ENCODE peak calls at places on chromosomes 11 and 22, in six cellular contexts. One of them, this sample, is unnamed.

GRCh38 chr11:66967670-66968425 is 7.3 kb upstream of the C11orf86 start:
- DNase-seq in body of pancreas: no peak
- DNase-seq in PC-9: no peak
- DNase-seq in Peyer's patch: peak
- DNase-seq in bronchial epithelial cell: peak
- DNase-seq in heart left ventricle: no peak
- DNase-seq in this sample: no peak

GRCh38 chr22:46070722-46071450 is 79.4 kb upstream of the PPARA start:
- DNase-seq in heart left ventricle: peak
- DNase-seq in PC-9: no peak
- DNase-seq in bronchial epithelial cell: no peak
- DNase-seq in Peyer's patch: peak
- DNase-seq in body of pancreas: peak
- DNase-seq in this sample: no peak

GRCh38 chr22:50318698-50319411 is 8.0 kb downstream of the DENND6B start:
- DNase-seq in body of pancreas: no peak
- DNase-seq in bronchial epithelial cell: no peak
- DNase-seq in heart left ventricle: no peak
- DNase-seq in PC-9: no peak
- DNase-seq in Peyer's patch: no peak
- DNase-seq in this sample: no peak

GRCh38 chr22:47071812-47072641 is 309.6 kb downstream of the TBC1D22A start:
- DNase-seq in bronchial epithelial cell: no peak
- DNase-seq in Peyer's patch: no peak
- DNase-seq in heart left ventricle: no peak
- DNase-seq in body of pancreas: no peak
- DNase-seq in PC-9: no peak
- DNase-seq in this sample: no peak

GRCh38 chr11:47010192-47010591 is 73.6 kb downstream of the CSTPP1 start:
- DNase-seq in bronchial epithelial cell: no peak
- DNase-seq in Peyer's patch: no peak
- DNase-seq in heart left ventricle: no peak
- DNase-seq in body of pancreas: no peak
- DNase-seq in PC-9: no peak
- DNase-seq in this sample: no peak

GRCh38 chr22:39276461-39277134 is 31.8 kb upstream of the PDGFB start:
- DNase-seq in Peyer's patch: no peak
- DNase-seq in body of pancreas: no peak
- DNase-seq in bronchial epithelial cell: peak
- DNase-seq in heart left ventricle: no peak
- DNase-seq in PC-9: no peak
- DNase-seq in this sample: no peak

GRCh38 chr22:45196308-45196707 is 32.6 kb downstream of the NUP50 start:
- DNase-seq in body of pancreas: no peak
- DNase-seq in Peyer's patch: no peak
- DNase-seq in bronchial epithelial cell: no peak
- DNase-seq in heart left ventricle: no peak
- DNase-seq in PC-9: peak
- DNase-seq in this sample: no peak

GRCh38 chr11:23490557-23491235 is 630.4 kb upstream of the CCDC179 start:
- DNase-seq in bronchial epithelial cell: no peak
- DNase-seq in Peyer's patch: no peak
- DNase-seq in PC-9: no peak
- DNase-seq in body of pancreas: no peak
- DNase-seq in heart left ventricle: no peak
- DNase-seq in this sample: no peak

GRCh38 chr11:132234878-132235277 is 864.5 kb downstream of the NTM start:
- DNase-seq in PC-9: no peak
- DNase-seq in bronchial epithelial cell: peak
- DNase-seq in Peyer's patch: no peak
- DNase-seq in body of pancreas: no peak
- DNase-seq in heart left ventricle: no peak
- DNase-seq in this sample: no peak

DNA sequence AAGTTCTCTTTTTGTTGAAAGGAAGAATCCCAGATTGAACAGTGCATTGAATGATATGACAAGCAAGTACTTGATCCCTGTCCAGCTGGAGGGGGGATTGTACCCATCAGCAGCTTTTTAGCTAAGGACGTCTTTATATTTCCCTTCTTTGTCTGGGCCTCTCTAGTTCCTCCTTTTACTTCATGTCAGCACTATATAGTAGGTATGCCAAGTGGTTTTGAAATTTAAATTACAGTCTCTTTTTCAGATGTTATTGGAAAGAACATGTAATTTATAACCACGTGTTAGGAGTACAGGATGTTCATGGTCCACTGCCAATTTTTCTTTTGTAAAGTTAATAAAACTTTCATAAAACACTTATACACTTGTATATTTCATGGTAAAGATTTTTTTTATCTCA is 488.1 kb downstream of the INSC start:
- DNase-seq in PC-9: no peak
- DNase-seq in Peyer's patch: no peak
- DNase-seq in bronchial epithelial cell: no peak
- DNase-seq in body of pancreas: no peak
- DNase-seq in heart left ventricle: no peak
- DNase-seq in this sample: no peak
- H3K4me3 ChIP-seq in PC-9: no peak
- H3K4me3 ChIP-seq in Peyer's patch: no peak
- H3K4me3 ChIP-seq in bronchial epithelial cell: no peak
- H3K4me3 ChIP-seq in body of pancreas: no peak
- H3K4me3 ChIP-seq in heart left ventricle: no peak
- H3K4me3 ChIP-seq in this sample: no peak

GRCh38 chr11:134003792-134004405 is 47.1 kb upstream of the IGSF9B start:
- DNase-seq in heart left ventricle: no peak
- DNase-seq in PC-9: no peak
- DNase-seq in bronchial epithelial cell: no peak
- DNase-seq in Peyer's patch: no peak
- DNase-seq in body of pancreas: no peak
- DNase-seq in this sample: no peak
- TF ChIP-seq CTCF in heart left ventricle: no peak
- TF ChIP-seq CTCF in PC-9: no peak
- TF ChIP-seq CTCF in bronchial epithelial cell: no peak
- TF ChIP-seq CTCF in Peyer's patch: no peak
- TF ChIP-seq CTCF in body of pancreas: no peak
- TF ChIP-seq CTCF in this sample: no peak

DNA sequence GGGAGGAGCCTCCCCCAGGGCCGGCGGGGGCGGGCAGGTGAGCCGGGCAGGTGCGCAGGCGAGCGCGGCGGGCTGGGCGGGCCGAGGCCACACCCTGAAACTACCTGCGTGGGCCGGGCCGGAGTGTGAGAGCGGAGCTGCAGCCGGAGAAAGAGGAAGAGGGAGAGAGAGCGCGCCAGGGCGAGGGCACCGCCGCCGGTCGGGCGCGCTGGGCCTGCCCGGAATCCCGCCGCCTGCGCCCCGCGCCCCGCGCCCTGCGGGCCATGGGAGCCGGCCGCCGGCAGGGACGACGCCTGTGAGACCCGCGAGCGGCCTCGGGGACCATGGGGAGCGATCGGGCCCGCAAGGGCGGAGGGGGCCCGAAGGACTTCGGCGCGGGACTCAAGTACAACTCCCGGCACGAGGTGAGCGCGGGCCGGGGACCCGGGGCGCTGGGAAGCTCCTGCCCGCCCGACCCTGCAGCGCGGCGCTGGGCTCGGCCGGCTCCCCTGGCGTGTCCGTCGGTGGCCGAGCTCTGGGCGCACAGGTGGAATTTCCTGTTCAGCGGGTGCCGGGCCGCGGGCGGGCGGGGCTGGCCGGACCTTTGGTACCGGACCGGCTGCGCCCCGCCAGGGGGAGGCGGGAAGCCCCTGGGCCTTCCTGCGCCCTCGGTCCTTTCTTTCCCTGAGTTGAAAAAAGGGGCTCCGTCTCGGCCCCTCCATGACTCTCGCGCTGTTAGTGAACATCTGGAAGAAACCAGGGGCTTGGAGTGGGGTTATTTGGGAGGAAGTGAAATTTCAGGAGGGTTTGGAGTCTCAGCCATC is at the start of gene ST14:
- DNase-seq in heart left ventricle: no peak
- DNase-seq in PC-9: peak
- DNase-seq in bronchial epithelial cell: peak
- DNase-seq in Peyer's patch: peak
- DNase-seq in body of pancreas: peak
- DNase-seq in this sample: no peak
- H3K4me3 ChIP-seq in heart left ventricle: peak
- H3K4me3 ChIP-seq in PC-9: peak
- H3K4me3 ChIP-seq in bronchial epithelial cell: peak
- H3K4me3 ChIP-seq in Peyer's patch: peak
- H3K4me3 ChIP-seq in body of pancreas: peak
- H3K4me3 ChIP-seq in this sample: peak

GRCh38 chr11:68843052-68843561 is 1.4 kb upstream of the CPT1A start:
- DNase-seq in body of pancreas: no peak
- DNase-seq in bronchial epithelial cell: no peak
- DNase-seq in PC-9: no peak
- DNase-seq in Peyer's patch: peak
- DNase-seq in heart left ventricle: no peak
- DNase-seq in this sample: no peak

GRCh38 chr11:68840661-68841653 is 759 bp downstream of the CPT1A start:
- DNase-seq in Peyer's patch: peak
- DNase-seq in body of pancreas: peak
- DNase-seq in bronchial epithelial cell: no peak
- DNase-seq in heart left ventricle: peak
- DNase-seq in PC-9: peak
- DNase-seq in this sample: no peak

GRCh38 chr11:68839953-68840641 is 1.6 kb downstream of the CPT1A start:
- DNase-seq in PC-9: peak
- DNase-seq in heart left ventricle: no peak
- DNase-seq in bronchial epithelial cell: no peak
- DNase-seq in Peyer's patch: no peak
- DNase-seq in body of pancreas: peak
- DNase-seq in this sample: no peak

GRCh38 chr11:68842427-68843051 is 823 bp upstream of the CPT1A start:
- DNase-seq in Peyer's patch: no peak
- DNase-seq in heart left ventricle: no peak
- DNase-seq in PC-9: no peak
- DNase-seq in bronchial epithelial cell: no peak
- DNase-seq in body of pancreas: no peak
- DNase-seq in this sample: no peak

GRCh38 chr11:68841718-68842426 is at the start of gene CPT1A:
- DNase-seq in Peyer's patch: peak
- DNase-seq in bronchial epithelial cell: no peak
- DNase-seq in heart left ventricle: peak
- DNase-seq in body of pancreas: peak
- DNase-seq in PC-9: peak
- DNase-seq in this sample: no peak
- TF ChIP-seq CTCF in Peyer's patch: no peak
- TF ChIP-seq CTCF in bronchial epithelial cell: no peak
- TF ChIP-seq CTCF in heart left ventricle: no peak
- TF ChIP-seq CTCF in body of pancreas: no peak
- TF ChIP-seq CTCF in PC-9: no peak
- TF ChIP-seq CTCF in this sample: no peak

GRCh38 chr11:72239296-72239848 is 4.6 kb downstream of the PHOX2A start:
- DNase-seq in Peyer's patch: peak
- DNase-seq in body of pancreas: no peak
- DNase-seq in heart left ventricle: peak
- DNase-seq in PC-9: no peak
- DNase-seq in bronchial epithelial cell: no peak
- DNase-seq in this sample: no peak
- H3K4me3 ChIP-seq in Peyer's patch: peak
- H3K4me3 ChIP-seq in body of pancreas: no peak
- H3K4me3 ChIP-seq in heart left ventricle: peak
- H3K4me3 ChIP-seq in PC-9: no peak
- H3K4me3 ChIP-seq in bronchial epithelial cell: peak
- H3K4me3 ChIP-seq in this sample: no peak

GRCh38 chr11:92211576-92212167 is 12.9 kb upstream of the FAT3 start:
- DNase-seq in Peyer's patch: no peak
- DNase-seq in body of pancreas: peak
- DNase-seq in bronchial epithelial cell: peak
- DNase-seq in PC-9: peak
- DNase-seq in heart left ventricle: peak
- DNase-seq in this sample: no peak
- TF ChIP-seq CTCF in Peyer's patch: no peak
- TF ChIP-seq CTCF in body of pancreas: no peak
- TF ChIP-seq CTCF in bronchial epithelial cell: peak
- TF ChIP-seq CTCF in PC-9: peak
- TF ChIP-seq CTCF in heart left ventricle: peak
- TF ChIP-seq CTCF in this sample: peak

DNA sequence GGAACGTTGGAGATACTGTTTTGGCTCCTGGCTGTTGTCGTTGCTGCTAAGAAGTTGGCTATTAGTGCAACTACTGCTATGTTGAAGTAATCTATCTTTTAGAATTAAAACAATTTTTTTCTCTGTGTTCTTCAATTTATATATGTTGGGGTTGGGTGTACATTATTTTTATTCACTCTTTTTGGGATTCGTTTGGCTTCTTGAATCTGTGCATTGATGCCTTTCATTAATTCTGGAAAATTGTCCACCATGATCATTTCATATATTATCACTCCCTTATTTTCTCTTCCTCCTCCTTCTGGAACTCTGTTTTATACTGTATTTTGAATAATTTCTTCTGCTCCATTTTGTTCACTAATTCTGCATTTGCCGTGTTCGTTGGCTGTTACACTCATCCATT is 199.5 kb upstream of the PLET1 start:
- DNase-seq in body of pancreas: no peak
- DNase-seq in bronchial epithelial cell: no peak
- DNase-seq in PC-9: no peak
- DNase-seq in heart left ventricle: no peak
- DNase-seq in Peyer's patch: no peak
- DNase-seq in this sample: no peak
- H3K4me3 ChIP-seq in body of pancreas: no peak
- H3K4me3 ChIP-seq in bronchial epithelial cell: no peak
- H3K4me3 ChIP-seq in PC-9: no peak
- H3K4me3 ChIP-seq in heart left ventricle: no peak
- H3K4me3 ChIP-seq in Peyer's patch: no peak
- H3K4me3 ChIP-seq in this sample: no peak

GRCh38 chr11:11988862-11989261 is 19.6 kb downstream of the DKK3 start:
- DNase-seq in Peyer's patch: no peak
- DNase-seq in heart left ventricle: no peak
- DNase-seq in body of pancreas: no peak
- DNase-seq in bronchial epithelial cell: no peak
- DNase-seq in PC-9: no peak
- DNase-seq in this sample: no peak
- TF ChIP-seq CTCF in Peyer's patch: no peak
- TF ChIP-seq CTCF in heart left ventricle: peak
- TF ChIP-seq CTCF in body of pancreas: no peak
- TF ChIP-seq CTCF in bronchial epithelial cell: peak
- TF ChIP-seq CTCF in PC-9: peak
- TF ChIP-seq CTCF in this sample: no peak

GRCh38 chr11:129063118-129063517 is 120.4 kb upstream of the TP53AIP1 start:
- DNase-seq in heart left ventricle: no peak
- DNase-seq in PC-9: no peak
- DNase-seq in body of pancreas: no peak
- DNase-seq in bronchial epithelial cell: no peak
- DNase-seq in Peyer's patch: no peak
- DNase-seq in this sample: no peak
- H3K4me3 ChIP-seq in heart left ventricle: no peak
- H3K4me3 ChIP-seq in PC-9: no peak
- H3K4me3 ChIP-seq in body of pancreas: no peak
- H3K4me3 ChIP-seq in bronchial epithelial cell: no peak
- H3K4me3 ChIP-seq in Peyer's patch: no peak
- H3K4me3 ChIP-seq in this sample: no peak